ENCODE peak calls at places on chromosomes 5 and 9, in nine cellular contexts. D, P, F, X, Q, M, B, J and W are unnamed samples.

GRCh38 chr5:37723147-37723961 is 116.5 kb downstream of the GDNF start:
- DNase-seq in J (no peak), D (no peak), P (no peak), M (no peak), B (no peak), X (no peak), F (peak; percentile 55), Q (no peak), W (no peak)

GRCh38 chr5:95178046-95178651 is 106.7 kb downstream of the MCTP1 start:
- DNase-seq in D (no peak), M (no peak), B (no peak), Q (no peak), F (peak; percentile 88), P (peak; percentile 3), X (no peak), J (no peak), W (no peak)

GRCh38 chr9:4812872-4813271 is 20.1 kb downstream of the RCL1 start:
- DNase-seq in M (no peak), P (no peak), J (no peak), F (no peak), D (no peak), X (no peak), Q (no peak), B (no peak), W (no peak)

GRCh38 chr5:71860048-71860447 is 141.0 kb downstream of the CARTPT start:
- DNase-seq in D (no peak), Q (no peak), P (no peak), B (no peak), X (no peak), J (no peak), F (no peak), M (no peak), W (no peak)

GRCh38 chr9:87867391-87867790 is 15.3 kb upstream of the SPATA31E1 start:
- DNase-seq in P (no peak), M (no peak), D (no peak), X (no peak), J (no peak), F (no peak), B (no peak), Q (no peak), W (no peak)

GRCh38 chr9:97480749-97481148 is 20.7 kb upstream of the TMOD1 start:
- DNase-seq in J (no peak), Q (no peak), B (no peak), P (no peak), F (no peak), D (no peak), M (no peak), X (no peak), W (no peak)

GRCh38 chr9:27990524-27990923 is 417.2 kb upstream of the C9orf72 start:
- DNase-seq in Q (no peak), D (no peak), M (no peak), X (no peak), P (no peak), F (no peak), J (no peak), B (no peak), W (no peak)

GRCh38 chr9:35852876-35853865 is 17.0 kb downstream of the OR13J1 start:
- DNase-seq in F (no peak), D (no peak), P (no peak), B (no peak), X (no peak), M (no peak), Q (peak; percentile 33), J (peak; percentile 17), W (no peak)

GRCh38 chr5:93890657-93891056 is 149.3 kb upstream of the POU5F2 start:
- DNase-seq in X (no peak), B (no peak), M (no peak), Q (no peak), D (no peak), P (no peak), F (no peak), J (no peak), W (no peak)

GRCh38 chr5:123708074-123708806 is 196.3 kb downstream of the CSNK1G3 start:
- DNase-seq in D (no peak), Q (no peak), X (no peak), F (peak; percentile 73), M (no peak), J (no peak), B (no peak), P (peak; percentile 75), W (no peak)

GRCh38 chr9:136258786-136259516 is 13.3 kb upstream of the QSOX2 start:
- DNase-seq in F (no peak), B (no peak), Q (no peak), D (no peak), X (no peak), J (no peak), M (no peak), P (no peak), W (no peak)

GRCh38 chr9:76232861-76233499 is 161.2 kb downstream of the RFK start:
- DNase-seq in M (no peak), F (no peak), B (no peak), X (no peak), P (no peak), Q (no peak), J (no peak), D (no peak), W (no peak)

GRCh38 chr9:12289711-12290110 is 403.5 kb upstream of the TYRP1 start:
- DNase-seq in F (no peak), X (no peak), M (no peak), Q (no peak), B (no peak), D (no peak), P (no peak), J (no peak), W (no peak)

GRCh38 chr9:30039712-30040111 is 2344.7 kb upstream of the ACO1 start:
- DNase-seq in P (no peak), X (no peak), M (no peak), J (no peak), D (no peak), F (no peak), B (no peak), Q (no peak), W (no peak)

GRCh38 chr5:91137647-91138046 is 245.5 kb downstream of the ARRDC3 start:
- DNase-seq in B (no peak), X (no peak), D (no peak), M (no peak), J (no peak), Q (no peak), F (no peak), P (no peak), W (no peak)

GRCh38 chr5:141512390-141513020 is 23.6 kb downstream of the PCDHGC5 start:
- DNase-seq in B (peak; percentile 91), M (peak; percentile 77), D (peak; percentile 85), J (peak; percentile 90), Q (peak; percentile 89), X (no peak), F (no peak), P (peak; percentile 72), W (no peak)

GRCh38 chr9:135920973-135921585 is 13.7 kb upstream of the CAMSAP1 start:
- DNase-seq in F (no peak), M (no peak), D (no peak), B (peak; percentile 63), J (no peak), Q (no peak), X (no peak), P (no peak), W (no peak)

GRCh38 chr5:107570805-107571531 is 99.8 kb downstream of the EFNA5 start:
- DNase-seq in J (peak; percentile 55), F (no peak), B (no peak), M (no peak), X (no peak), Q (no peak), P (peak; percentile 34), D (peak; percentile 13), W (no peak)

GRCh38 chr5:59709833-59710232 is 183.7 kb downstream of the PDE4D start:
- DNase-seq in B (no peak), Q (no peak), X (no peak), D (no peak), P (peak; percentile 67), M (no peak), F (no peak), J (peak; percentile 49), W (no peak)

GRCh38 chr9:33172256-33172678 is 5.1 kb upstream of the B4GALT1 start:
- DNase-seq in Q (no peak), J (no peak), F (no peak), B (no peak), P (peak; percentile 92), D (no peak), X (no peak), M (no peak), W (no peak)

GRCh38 chr5:125412051-125412560 is 665.7 kb upstream of the ZNF608 start:
- DNase-seq in Q (peak; percentile 33), J (peak; percentile 51), M (no peak), B (no peak), F (no peak), D (no peak), P (peak; percentile 40), X (no peak), W (no peak)

GRCh38 chr5:143140492-143141231 is 262.8 kb downstream of the NR3C1 start:
- DNase-seq in X (no peak), B (no peak), P (no peak), M (no peak), Q (no peak), F (no peak), D (no peak), J (no peak), W (no peak)

GRCh38 chr5:172313877-172314276 is 30.3 kb upstream of the UBTD2 start:
- DNase-seq in M (no peak), J (no peak), D (no peak), X (no peak), B (no peak), P (no peak), Q (no peak), F (no peak), W (no peak)

GRCh38 chr5:16467363-16468219 is 2.0 kb upstream of the ZNF622 start:
- DNase-seq in J (no peak), M (no peak), F (peak; percentile 56), P (peak; percentile 45), Q (no peak), B (no peak), D (peak; percentile 3), X (no peak), W (no peak)